ENCODE peak calls at places on chromosomes 16 and 17, in six cellular contexts. N, L, E, G, D and J are unnamed samples.

GRCh38 chr16:13348416-13348815 is 447.0 kb downstream of the SHISA9 start:
- DNase-seq in N (no peak), L (no peak), E (no peak), G (no peak), D (no peak), J (no peak)

GRCh38 chr16:25771812-25772568 is 80.2 kb downstream of the HS3ST4 start:
- DNase-seq in N (peak; percentile 72), L (no peak), E (no peak), G (no peak), D (no peak), J (no peak)

GRCh38 chr17:37791434-37791833 is 46.6 kb upstream of the HNF1B start:
- DNase-seq in N (peak; percentile 72), L (no peak), E (no peak), G (no peak), D (peak; percentile 45), J (no peak)

GRCh38 chr17:20281860-20282259 is 185.5 kb downstream of the LGALS9B start:
- DNase-seq in N (no peak), L (no peak), E (no peak), G (no peak), D (no peak), J (no peak)

GRCh38 chr17:7852919-7853692 is 1.8 kb upstream of the TMEM88 start:
- DNase-seq in N (no peak), L (no peak), E (peak; percentile 78), G (no peak), D (no peak), J (no peak)

GRCh38 chr17:73315481-73315880 is 3.7 kb upstream of the CDC42EP4 start:
- DNase-seq in N (no peak), L (no peak), E (no peak), G (no peak), D (no peak), J (no peak)

GRCh38 chr17:31446195-31446967 is 54.9 kb downstream of the RAB11FIP4 start:
- DNase-seq in N (no peak), L (no peak), E (no peak), G (no peak), D (no peak), J (no peak)

GRCh38 chr17:17416400-17417360 is 60.1 kb upstream of the MED9 start:
- DNase-seq in N (no peak), L (no peak), E (no peak), G (no peak), D (peak; percentile 92), J (no peak)

GRCh38 chr17:61583242-61583641 is 7.8 kb downstream of the NACA2 start:
- DNase-seq in N (peak; percentile 33), L (peak; percentile 65), E (no peak), G (no peak), D (peak; percentile 74), J (no peak)

GRCh38 chr17:31068291-31068690 is 26.5 kb upstream of the NF1 start:
- DNase-seq in N (peak; percentile 53), L (peak; percentile 40), E (peak; percentile 86), G (no peak), D (peak; percentile 37), J (no peak)

GRCh38 chr16:49183911-49184310 is 97.7 kb downstream of the CBLN1 start:
- DNase-seq in N (peak; percentile 26), L (peak; percentile 31), E (peak; percentile 85), G (no peak), D (peak; percentile 20), J (peak; percentile 38)

GRCh38 chr17:79935845-79936470 is 96.7 kb upstream of the CBX4 start:
- DNase-seq in N (no peak), L (no peak), E (no peak), G (no peak), D (no peak), J (no peak)

GRCh38 chr17:45823598-45823997 is 21.1 kb upstream of the SPPL2C start:
- DNase-seq in N (no peak), L (no peak), E (no peak), G (no peak), D (no peak), J (no peak)

GRCh38 chr17:1110844-1111598 is 68.8 kb downstream of the ABR start:
- DNase-seq in N (no peak), L (peak; percentile 88), E (peak; percentile 53), G (no peak), D (peak; percentile 79), J (no peak)

GRCh38 chr16:17921357-17921978 is 415.1 kb downstream of the NPIPA8 start:
- DNase-seq in N (peak; percentile 70), L (peak; percentile 48), E (peak; percentile 73), G (no peak), D (peak; percentile 64), J (peak; percentile 58)

GRCh38 chr16:51759329-51759728 is 608.3 kb upstream of the SALL1 start:
- DNase-seq in N (no peak), L (no peak), E (no peak), G (no peak), D (no peak), J (no peak)

GRCh38 chr16:23006380-23006779 is 142.9 kb downstream of the USP31 start:
- DNase-seq in N (no peak), L (no peak), E (no peak), G (no peak), D (no peak), J (no peak)

DNA sequence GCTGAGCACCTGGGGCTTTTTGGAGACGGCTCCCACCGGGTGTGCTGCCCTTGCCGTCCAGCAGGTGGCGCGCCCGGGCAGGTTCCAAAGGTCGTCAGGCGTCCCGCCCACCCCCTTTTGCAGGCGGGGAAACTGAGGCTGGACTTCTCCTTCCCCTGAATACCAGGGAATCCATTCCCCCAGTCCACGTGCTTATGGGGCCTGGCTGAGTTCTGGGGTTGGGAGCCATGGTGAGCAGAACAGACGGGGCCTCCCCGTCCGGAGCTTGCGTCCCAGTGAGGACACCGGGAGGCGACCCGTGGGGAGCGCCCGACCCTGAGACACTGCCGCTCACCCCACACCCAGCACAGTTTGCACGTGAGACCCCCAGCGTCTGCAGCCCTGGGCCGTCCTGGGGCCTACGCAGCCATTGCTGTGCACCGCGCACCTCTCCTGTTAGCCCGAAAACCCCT is 51.8 kb upstream of the JPH3 start:
- DNase-seq in N (peak; percentile 76), L (no peak), E (peak; percentile 95), G (no peak), D (no peak), J (no peak)
- TF ChIP-seq ZNF274 in N (no peak), L (no peak), E (no peak), G (no peak), D (peak; percentile 41), J (no peak)

GRCh38 chr17:27560668-27561067 is 70.3 kb upstream of the LGALS9 start:
- DNase-seq in N (no peak), L (no peak), E (no peak), G (no peak), D (no peak), J (no peak)

GRCh38 chr17:27559996-27560481 is 70.9 kb upstream of the LGALS9 start:
- DNase-seq in N (no peak), L (no peak), E (no peak), G (no peak), D (no peak), J (no peak)

GRCh38 chr17:27563532-27563931 is 67.5 kb upstream of the LGALS9 start:
- DNase-seq in N (no peak), L (no peak), E (no peak), G (no peak), D (no peak), J (no peak)

GRCh38 chr17:27564463-27564862 is 66.5 kb upstream of the LGALS9 start:
- DNase-seq in N (peak; percentile 71), L (no peak), E (no peak), G (no peak), D (no peak), J (no peak)

DNA sequence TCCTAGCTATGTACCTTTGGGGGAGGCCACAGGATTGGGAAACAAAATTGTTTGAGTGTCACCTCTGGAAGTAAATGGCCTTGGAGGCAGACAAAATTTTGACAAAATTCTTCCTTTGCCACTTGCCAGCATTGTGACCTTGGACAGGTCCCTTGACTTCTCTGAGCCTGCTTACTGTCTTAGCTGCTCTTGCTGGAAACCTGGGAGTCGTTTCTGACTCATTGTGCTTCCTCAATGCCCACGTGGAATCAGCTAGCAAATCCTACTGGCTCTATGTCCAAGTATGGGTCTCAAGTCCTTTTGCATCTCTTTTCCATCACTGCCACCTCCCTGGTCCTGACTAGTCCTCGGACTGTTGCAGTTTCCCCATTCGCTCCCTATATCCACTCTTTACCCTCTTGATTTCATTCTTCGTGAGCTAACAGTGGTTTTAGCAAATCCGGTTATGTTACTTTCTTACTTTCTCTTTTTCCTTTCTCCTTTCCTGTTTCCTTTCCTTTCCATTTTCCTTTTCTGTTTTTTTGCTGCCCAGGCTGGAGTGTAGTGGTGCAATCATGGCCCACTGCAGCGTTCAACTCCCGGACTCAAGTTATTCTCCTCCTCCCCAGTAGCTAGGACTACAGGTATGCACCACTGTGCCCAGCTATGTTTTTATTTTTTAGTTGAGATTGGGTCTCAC is 68.1 kb upstream of the LGALS9 start:
- DNase-seq in N (no peak), L (no peak), E (no peak), G (no peak), D (no peak), J (no peak)
- TF ChIP-seq ZNF274 in N (no peak), L (no peak), E (no peak), G (no peak), D (no peak), J (no peak)

GRCh38 chr16:30120340-30121105 is 2.5 kb downstream of the MAPK3 start:
- DNase-seq in N (no peak), L (no peak), E (no peak), G (no peak), D (no peak), J (no peak)

GRCh38 chr16:30119428-30119827 is 3.6 kb downstream of the MAPK3 start:
- DNase-seq in N (no peak), L (no peak), E (no peak), G (no peak), D (no peak), J (no peak)

GRCh38 chr16:30122621-30123160 is 329 bp downstream of the MAPK3 start:
- DNase-seq in N (peak; percentile 77), L (no peak), E (no peak), G (no peak), D (no peak), J (no peak)

GRCh38 chr16:30124985-30125379 is 2.0 kb upstream of the MAPK3 start:
- DNase-seq in N (no peak), L (no peak), E (no peak), G (no peak), D (no peak), J (no peak)

DNA sequence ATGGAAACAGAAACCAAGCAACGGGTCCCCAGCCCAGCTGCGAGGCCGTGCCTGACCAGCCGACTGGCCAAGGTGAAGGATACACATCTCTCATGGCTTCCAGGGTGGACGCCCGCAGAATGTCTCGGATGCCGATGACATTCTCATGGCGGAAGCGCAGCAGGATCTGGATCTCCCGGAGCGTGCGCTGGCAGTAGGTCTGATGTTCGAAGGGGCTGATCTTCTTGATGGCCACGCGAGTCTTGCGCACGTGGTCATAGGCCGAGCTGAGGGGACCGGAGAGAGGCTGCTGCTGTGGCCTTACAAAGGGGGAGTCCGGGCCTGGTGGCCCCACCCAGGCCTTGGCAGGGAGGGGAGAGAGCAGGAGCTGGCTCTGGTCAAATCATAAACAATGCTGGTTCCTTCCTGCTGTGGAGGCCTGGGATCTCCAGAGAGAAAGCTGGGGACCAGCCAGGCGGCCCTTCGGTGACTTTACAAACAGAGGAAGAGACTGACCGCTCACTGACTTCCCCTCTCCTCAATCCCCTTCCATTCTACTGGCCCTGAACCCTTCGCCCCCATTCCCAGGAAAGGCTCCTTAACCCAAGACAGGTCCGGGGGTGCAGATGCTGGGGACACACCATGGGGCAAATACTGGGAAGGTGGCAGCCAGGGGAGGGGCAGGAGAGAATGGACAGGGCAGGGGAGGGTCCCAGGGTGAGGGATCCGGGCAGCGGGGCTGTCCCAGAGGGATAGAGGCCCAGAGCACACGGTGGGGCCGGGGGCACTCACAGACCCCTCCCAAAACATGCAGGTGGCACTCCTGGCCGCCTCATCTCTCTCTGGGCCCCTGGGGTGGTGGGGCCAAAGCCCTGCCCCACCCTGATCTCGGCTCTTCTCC is 1.0 kb downstream of the MAPK3 start:
- DNase-seq in N (no peak), L (no peak), E (peak; percentile 47), G (no peak), D (no peak), J (no peak)
- TF ChIP-seq ZNF274 in N (no peak), L (no peak), E (no peak), G (no peak), D (peak; percentile 11), J (no peak)

GRCh38 chr16:16052916-16053315 is 103.5 kb downstream of the ABCC1 start:
- DNase-seq in N (no peak), L (no peak), E (no peak), G (no peak), D (no peak), J (no peak)
- TF ChIP-seq ZNF274 in N (no peak), L (no peak), E (no peak), G (no peak), D (no peak), J (no peak)